ENCODE peak calls at places on chromosomes 7 and 10, in six cellular contexts. One of them, this sample, is unnamed.

GRCh38 chr10:48452879-48453412 is 146.5 kb downstream of the MAPK8 start:
- DNase-seq in heart left ventricle: no peak
- DNase-seq in CD4-positive, alpha-beta memory T cell: no peak
- DNase-seq in mammary epithelial cell: no peak
- DNase-seq in CD8-positive, alpha-beta memory T cell: no peak
- DNase-seq in neural progenitor cell: no peak
- DNase-seq in this sample: no peak

GRCh38 chr10:580796-581195 is 108.7 kb downstream of the DIP2C start:
- DNase-seq in heart left ventricle: no peak
- DNase-seq in CD4-positive, alpha-beta memory T cell: no peak
- DNase-seq in mammary epithelial cell: peak
- DNase-seq in CD8-positive, alpha-beta memory T cell: no peak
- DNase-seq in neural progenitor cell: no peak
- DNase-seq in this sample: peak

GRCh38 chr10:15486404-15486803 is 115.3 kb upstream of the FAM171A1 start:
- DNase-seq in heart left ventricle: no peak
- DNase-seq in CD4-positive, alpha-beta memory T cell: no peak
- DNase-seq in mammary epithelial cell: no peak
- DNase-seq in CD8-positive, alpha-beta memory T cell: no peak
- DNase-seq in neural progenitor cell: no peak
- DNase-seq in this sample: no peak

GRCh38 chr10:62029401-62029800 is 127.9 kb downstream of the ARID5B start:
- DNase-seq in heart left ventricle: no peak
- DNase-seq in CD4-positive, alpha-beta memory T cell: no peak
- DNase-seq in mammary epithelial cell: no peak
- DNase-seq in CD8-positive, alpha-beta memory T cell: no peak
- DNase-seq in neural progenitor cell: no peak
- DNase-seq in this sample: no peak

GRCh38 chr7:73397936-73398335 is 35.6 kb upstream of the FZD9 start:
- DNase-seq in heart left ventricle: no peak
- DNase-seq in CD4-positive, alpha-beta memory T cell: no peak
- DNase-seq in mammary epithelial cell: no peak
- DNase-seq in CD8-positive, alpha-beta memory T cell: no peak
- DNase-seq in neural progenitor cell: peak
- DNase-seq in this sample: no peak

GRCh38 chr10:34249634-34250033 is 565.5 kb downstream of the PARD3 start:
- DNase-seq in heart left ventricle: no peak
- DNase-seq in CD4-positive, alpha-beta memory T cell: no peak
- DNase-seq in mammary epithelial cell: no peak
- DNase-seq in CD8-positive, alpha-beta memory T cell: no peak
- DNase-seq in neural progenitor cell: peak
- DNase-seq in this sample: no peak

GRCh38 chr7:75914169-75914654 is 743 bp upstream of the POR start:
- DNase-seq in heart left ventricle: peak
- DNase-seq in CD4-positive, alpha-beta memory T cell: no peak
- DNase-seq in mammary epithelial cell: no peak
- DNase-seq in CD8-positive, alpha-beta memory T cell: no peak
- DNase-seq in neural progenitor cell: peak
- DNase-seq in this sample: no peak

GRCh38 chr10:62813453-62813852 is 2.7 kb downstream of the EGR2 start:
- DNase-seq in heart left ventricle: no peak
- DNase-seq in CD4-positive, alpha-beta memory T cell: no peak
- DNase-seq in mammary epithelial cell: no peak
- DNase-seq in CD8-positive, alpha-beta memory T cell: no peak
- DNase-seq in neural progenitor cell: no peak
- DNase-seq in this sample: no peak

GRCh38 chr7:41886257-41886905 is 183.5 kb upstream of the INHBA start:
- DNase-seq in heart left ventricle: peak
- DNase-seq in CD4-positive, alpha-beta memory T cell: no peak
- DNase-seq in mammary epithelial cell: peak
- DNase-seq in CD8-positive, alpha-beta memory T cell: no peak
- DNase-seq in neural progenitor cell: no peak
- DNase-seq in this sample: peak

GRCh38 chr10:7399533-7399932 is 11.3 kb downstream of the SFMBT2 start:
- DNase-seq in heart left ventricle: no peak
- DNase-seq in CD4-positive, alpha-beta memory T cell: no peak
- DNase-seq in mammary epithelial cell: no peak
- DNase-seq in CD8-positive, alpha-beta memory T cell: no peak
- DNase-seq in neural progenitor cell: no peak
- DNase-seq in this sample: no peak

GRCh38 chr7:116560021-116560970 is 35.5 kb downstream of the CAV1 start:
- DNase-seq in heart left ventricle: no peak
- DNase-seq in CD4-positive, alpha-beta memory T cell: no peak
- DNase-seq in mammary epithelial cell: no peak
- DNase-seq in CD8-positive, alpha-beta memory T cell: no peak
- DNase-seq in neural progenitor cell: peak
- DNase-seq in this sample: no peak

GRCh38 chr7:136956232-136956631 is 87.8 kb downstream of the CHRM2 start:
- DNase-seq in heart left ventricle: no peak
- DNase-seq in CD4-positive, alpha-beta memory T cell: no peak
- DNase-seq in mammary epithelial cell: no peak
- DNase-seq in CD8-positive, alpha-beta memory T cell: no peak
- DNase-seq in neural progenitor cell: no peak
- DNase-seq in this sample: no peak

GRCh38 chr7:35362341-35362740 is 108.4 kb upstream of the TBX20 start:
- DNase-seq in heart left ventricle: no peak
- DNase-seq in CD4-positive, alpha-beta memory T cell: no peak
- DNase-seq in mammary epithelial cell: no peak
- DNase-seq in CD8-positive, alpha-beta memory T cell: no peak
- DNase-seq in neural progenitor cell: no peak
- DNase-seq in this sample: no peak

GRCh38 chr7:55100172-55100961 is 81.5 kb downstream of the EGFR start:
- DNase-seq in heart left ventricle: peak
- DNase-seq in CD4-positive, alpha-beta memory T cell: no peak
- DNase-seq in mammary epithelial cell: no peak
- DNase-seq in CD8-positive, alpha-beta memory T cell: no peak
- DNase-seq in neural progenitor cell: no peak
- DNase-seq in this sample: no peak

GRCh38 chr10:74502963-74503608 is 323.3 kb upstream of the KAT6B start:
- DNase-seq in heart left ventricle: no peak
- DNase-seq in CD4-positive, alpha-beta memory T cell: no peak
- DNase-seq in mammary epithelial cell: peak
- DNase-seq in CD8-positive, alpha-beta memory T cell: no peak
- DNase-seq in neural progenitor cell: no peak
- DNase-seq in this sample: no peak

GRCh38 chr7:148031816-148032215 is 558.8 kb upstream of the C7orf33 start:
- DNase-seq in heart left ventricle: no peak
- DNase-seq in CD4-positive, alpha-beta memory T cell: no peak
- DNase-seq in mammary epithelial cell: no peak
- DNase-seq in CD8-positive, alpha-beta memory T cell: no peak
- DNase-seq in neural progenitor cell: no peak
- DNase-seq in this sample: no peak

GRCh38 chr7:46705416-46706255 is 784.6 kb upstream of the IGFBP3 start:
- DNase-seq in heart left ventricle: no peak
- DNase-seq in CD4-positive, alpha-beta memory T cell: no peak
- DNase-seq in mammary epithelial cell: no peak
- DNase-seq in CD8-positive, alpha-beta memory T cell: no peak
- DNase-seq in neural progenitor cell: no peak
- DNase-seq in this sample: no peak

GRCh38 chr10:63562857-63563256 is 41.7 kb downstream of the REEP3 start:
- DNase-seq in heart left ventricle: no peak
- DNase-seq in CD4-positive, alpha-beta memory T cell: no peak
- DNase-seq in mammary epithelial cell: no peak
- DNase-seq in CD8-positive, alpha-beta memory T cell: no peak
- DNase-seq in neural progenitor cell: no peak
- DNase-seq in this sample: no peak

GRCh38 chr7:80916770-80917681 is 1.8 kb downstream of the SEMA3C start:
- DNase-seq in heart left ventricle: no peak
- DNase-seq in CD4-positive, alpha-beta memory T cell: no peak
- DNase-seq in mammary epithelial cell: peak
- DNase-seq in CD8-positive, alpha-beta memory T cell: no peak
- DNase-seq in neural progenitor cell: no peak
- DNase-seq in this sample: peak

GRCh38 chr10:120963053-120963533 is 111.9 kb downstream of the WDR11 start:
- DNase-seq in heart left ventricle: no peak
- DNase-seq in CD4-positive, alpha-beta memory T cell: no peak
- DNase-seq in mammary epithelial cell: no peak
- DNase-seq in CD8-positive, alpha-beta memory T cell: no peak
- DNase-seq in neural progenitor cell: peak
- DNase-seq in this sample: no peak

GRCh38 chr10:102519246-102519805 is 15.6 kb downstream of the SUFU start:
- DNase-seq in heart left ventricle: no peak
- DNase-seq in CD4-positive, alpha-beta memory T cell: no peak
- DNase-seq in mammary epithelial cell: no peak
- DNase-seq in CD8-positive, alpha-beta memory T cell: no peak
- DNase-seq in neural progenitor cell: no peak
- DNase-seq in this sample: no peak

GRCh38 chr7:94129443-94130140 is 125.4 kb upstream of the BET1 start:
- DNase-seq in heart left ventricle: no peak
- DNase-seq in CD4-positive, alpha-beta memory T cell: no peak
- DNase-seq in mammary epithelial cell: peak
- DNase-seq in CD8-positive, alpha-beta memory T cell: no peak
- DNase-seq in neural progenitor cell: no peak
- DNase-seq in this sample: no peak

GRCh38 chr7:100949227-100949930 is at the start of gene MUC3A:
- DNase-seq in heart left ventricle: peak
- DNase-seq in CD4-positive, alpha-beta memory T cell: no peak
- DNase-seq in mammary epithelial cell: no peak
- DNase-seq in CD8-positive, alpha-beta memory T cell: no peak
- DNase-seq in neural progenitor cell: no peak
- DNase-seq in this sample: no peak

GRCh38 chr7:49522111-49522510 is 251.3 kb upstream of the VWC2 start:
- DNase-seq in heart left ventricle: no peak
- DNase-seq in CD4-positive, alpha-beta memory T cell: no peak
- DNase-seq in mammary epithelial cell: no peak
- DNase-seq in CD8-positive, alpha-beta memory T cell: no peak
- DNase-seq in neural progenitor cell: no peak
- DNase-seq in this sample: no peak

GRCh38 chr10:22629126-22629525 is 85.3 kb downstream of the PIP4K2A start:
- DNase-seq in heart left ventricle: no peak
- DNase-seq in CD4-positive, alpha-beta memory T cell: no peak
- DNase-seq in mammary epithelial cell: no peak
- DNase-seq in CD8-positive, alpha-beta memory T cell: no peak
- DNase-seq in neural progenitor cell: no peak
- DNase-seq in this sample: no peak

GRCh38 chr7:157615852-157616251 is 279.0 kb downstream of the DNAJB6 start:
- DNase-seq in heart left ventricle: no peak
- DNase-seq in CD4-positive, alpha-beta memory T cell: no peak
- DNase-seq in mammary epithelial cell: no peak
- DNase-seq in CD8-positive, alpha-beta memory T cell: no peak
- DNase-seq in neural progenitor cell: no peak
- DNase-seq in this sample: no peak
- H3K27ac ChIP-seq in heart left ventricle: peak
- H3K27ac ChIP-seq in CD4-positive, alpha-beta memory T cell: no peak
- H3K27ac ChIP-seq in mammary epithelial cell: no peak
- H3K27ac ChIP-seq in CD8-positive, alpha-beta memory T cell: no peak
- H3K27ac ChIP-seq in neural progenitor cell: no peak
- H3K27ac ChIP-seq in this sample: no peak

GRCh38 chr10:125843603-125844329 is 20.4 kb downstream of the BCCIP start:
- DNase-seq in heart left ventricle: no peak
- DNase-seq in CD4-positive, alpha-beta memory T cell: no peak
- DNase-seq in mammary epithelial cell: no peak
- DNase-seq in CD8-positive, alpha-beta memory T cell: no peak
- DNase-seq in neural progenitor cell: no peak
- DNase-seq in this sample: no peak

GRCh38 chr10:125839176-125839575 is 15.8 kb downstream of the BCCIP start:
- DNase-seq in heart left ventricle: no peak
- DNase-seq in CD4-positive, alpha-beta memory T cell: no peak
- DNase-seq in mammary epithelial cell: no peak
- DNase-seq in CD8-positive, alpha-beta memory T cell: no peak
- DNase-seq in neural progenitor cell: no peak
- DNase-seq in this sample: no peak

GRCh38 chr10:125840955-125841354 is 17.6 kb downstream of the BCCIP start:
- DNase-seq in heart left ventricle: no peak
- DNase-seq in CD4-positive, alpha-beta memory T cell: no peak
- DNase-seq in mammary epithelial cell: no peak
- DNase-seq in CD8-positive, alpha-beta memory T cell: no peak
- DNase-seq in neural progenitor cell: no peak
- DNase-seq in this sample: no peak

GRCh38 chr10:125836746-125837145 is 13.4 kb downstream of the BCCIP start:
- DNase-seq in heart left ventricle: no peak
- DNase-seq in CD4-positive, alpha-beta memory T cell: no peak
- DNase-seq in mammary epithelial cell: no peak
- DNase-seq in CD8-positive, alpha-beta memory T cell: no peak
- DNase-seq in neural progenitor cell: no peak
- DNase-seq in this sample: no peak

DNA sequence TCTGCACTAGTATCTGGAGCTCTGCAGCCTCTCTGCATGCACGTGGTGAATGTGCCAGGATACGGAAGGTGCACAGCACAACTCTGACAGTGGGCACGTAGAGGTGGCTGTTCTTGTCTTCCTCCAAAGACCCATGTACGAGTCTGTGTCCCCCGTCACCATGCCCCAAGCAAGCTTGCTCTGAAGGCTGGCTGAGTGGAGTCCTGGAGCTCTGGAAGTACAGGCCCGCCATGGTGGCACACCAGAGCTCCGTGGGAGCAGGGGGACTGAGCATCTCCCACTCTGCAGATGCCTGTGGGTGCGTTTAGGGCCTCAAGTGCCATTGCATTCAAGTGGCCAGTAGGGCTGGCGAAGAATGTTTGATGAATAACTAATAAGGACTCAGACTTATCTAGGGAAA is 17.1 kb downstream of the BCCIP start:
- DNase-seq in heart left ventricle: no peak
- DNase-seq in CD4-positive, alpha-beta memory T cell: no peak
- DNase-seq in mammary epithelial cell: no peak
- DNase-seq in CD8-positive, alpha-beta memory T cell: no peak
- DNase-seq in neural progenitor cell: no peak
- DNase-seq in this sample: no peak
- H3K27ac ChIP-seq in heart left ventricle: no peak
- H3K27ac ChIP-seq in CD4-positive, alpha-beta memory T cell: no peak
- H3K27ac ChIP-seq in mammary epithelial cell: no peak
- H3K27ac ChIP-seq in CD8-positive, alpha-beta memory T cell: no peak
- H3K27ac ChIP-seq in neural progenitor cell: no peak
- H3K27ac ChIP-seq in this sample: no peak

GRCh38 chr10:12640026-12640425 is 290.7 kb downstream of the CAMK1D start:
- DNase-seq in heart left ventricle: no peak
- DNase-seq in CD4-positive, alpha-beta memory T cell: no peak
- DNase-seq in mammary epithelial cell: no peak
- DNase-seq in CD8-positive, alpha-beta memory T cell: no peak
- DNase-seq in neural progenitor cell: no peak
- DNase-seq in this sample: no peak
- H3K27ac ChIP-seq in heart left ventricle: no peak
- H3K27ac ChIP-seq in CD4-positive, alpha-beta memory T cell: no peak
- H3K27ac ChIP-seq in mammary epithelial cell: no peak
- H3K27ac ChIP-seq in CD8-positive, alpha-beta memory T cell: no peak
- H3K27ac ChIP-seq in neural progenitor cell: no peak
- H3K27ac ChIP-seq in this sample: no peak

GRCh38 chr7:127903913-127904705 is 127.1 kb downstream of the LRRC4 start:
- DNase-seq in heart left ventricle: no peak
- DNase-seq in CD4-positive, alpha-beta memory T cell: no peak
- DNase-seq in mammary epithelial cell: no peak
- DNase-seq in CD8-positive, alpha-beta memory T cell: no peak
- DNase-seq in neural progenitor cell: peak
- DNase-seq in this sample: no peak

GRCh38 chr7:127901895-127902703 is 129.1 kb downstream of the LRRC4 start:
- DNase-seq in heart left ventricle: no peak
- DNase-seq in CD4-positive, alpha-beta memory T cell: no peak
- DNase-seq in mammary epithelial cell: no peak
- DNase-seq in CD8-positive, alpha-beta memory T cell: no peak
- DNase-seq in neural progenitor cell: no peak
- DNase-seq in this sample: no peak

GRCh38 chr7:127897704-127898454 is 133.4 kb downstream of the LRRC4 start:
- DNase-seq in heart left ventricle: no peak
- DNase-seq in CD4-positive, alpha-beta memory T cell: no peak
- DNase-seq in mammary epithelial cell: peak
- DNase-seq in CD8-positive, alpha-beta memory T cell: no peak
- DNase-seq in neural progenitor cell: no peak
- DNase-seq in this sample: no peak

GRCh38 chr7:127900116-127900515 is 131.1 kb downstream of the LRRC4 start:
- DNase-seq in heart left ventricle: no peak
- DNase-seq in CD4-positive, alpha-beta memory T cell: no peak
- DNase-seq in mammary epithelial cell: no peak
- DNase-seq in CD8-positive, alpha-beta memory T cell: no peak
- DNase-seq in neural progenitor cell: no peak
- DNase-seq in this sample: no peak

GRCh38 chr7:127900735-127901685 is 130.2 kb downstream of the LRRC4 start:
- DNase-seq in heart left ventricle: no peak
- DNase-seq in CD4-positive, alpha-beta memory T cell: no peak
- DNase-seq in mammary epithelial cell: no peak
- DNase-seq in CD8-positive, alpha-beta memory T cell: no peak
- DNase-seq in neural progenitor cell: peak
- DNase-seq in this sample: no peak
- H3K27ac ChIP-seq in heart left ventricle: no peak
- H3K27ac ChIP-seq in CD4-positive, alpha-beta memory T cell: no peak
- H3K27ac ChIP-seq in mammary epithelial cell: no peak
- H3K27ac ChIP-seq in CD8-positive, alpha-beta memory T cell: no peak
- H3K27ac ChIP-seq in neural progenitor cell: peak
- H3K27ac ChIP-seq in this sample: no peak

This sample was measured in epithelial cell of prostate.